ENCODE peak calls at places on chromosomes 4 and X, in seven cellular contexts. One of them, this sample, is unnamed.

GRCh38 chr4:24470681-24471622 is 113.4 kb downstream of the DHX15 start:
- DNase-seq in left ventricle myocardium inferior: peak; percentile 52
- DNase-seq in GM23248: peak; percentile 66
- DNase-seq in IMR-90: peak; percentile 43
- DNase-seq in right cardiac atrium: peak; percentile 78
- DNase-seq in left lung: peak; percentile 73
- DNase-seq in stomach: no peak
- DNase-seq in this sample: no peak

GRCh38 chrX:130825509-130825908 is 77.5 kb downstream of the ENOX2 start:
- DNase-seq in right cardiac atrium: no peak
- DNase-seq in stomach: no peak
- DNase-seq in GM23248: no peak
- DNase-seq in left ventricle myocardium inferior: no peak
- DNase-seq in IMR-90: no peak
- DNase-seq in left lung: no peak
- DNase-seq in this sample: no peak

GRCh38 chr4:189124149-189124758 is 816.4 kb upstream of the FRG1 start:
- DNase-seq in left lung: peak; percentile 55
- DNase-seq in GM23248: peak; percentile 49
- DNase-seq in stomach: peak; percentile 37
- DNase-seq in right cardiac atrium: peak; percentile 17
- DNase-seq in left ventricle myocardium inferior: no peak
- DNase-seq in IMR-90: peak; percentile 74
- DNase-seq in this sample: no peak

GRCh38 chr4:48905363-48906015 is 1.1 kb downstream of the OCIAD2 start:
- DNase-seq in left lung: no peak
- DNase-seq in right cardiac atrium: no peak
- DNase-seq in GM23248: peak; percentile 58
- DNase-seq in stomach: peak; percentile 31
- DNase-seq in left ventricle myocardium inferior: no peak
- DNase-seq in IMR-90: peak; percentile 61
- DNase-seq in this sample: no peak

GRCh38 chr4:138573246-138573645 is 331.1 kb upstream of the SLC7A11 start:
- DNase-seq in right cardiac atrium: no peak
- DNase-seq in left ventricle myocardium inferior: no peak
- DNase-seq in IMR-90: peak; percentile 23
- DNase-seq in GM23248: peak; percentile 46
- DNase-seq in stomach: no peak
- DNase-seq in left lung: no peak
- DNase-seq in this sample: no peak

GRCh38 chr4:128582319-128582948 is 227.1 kb upstream of the JADE1 start:
- DNase-seq in GM23248: no peak
- DNase-seq in stomach: no peak
- DNase-seq in IMR-90: peak; percentile 24
- DNase-seq in left lung: no peak
- DNase-seq in left ventricle myocardium inferior: no peak
- DNase-seq in right cardiac atrium: no peak
- DNase-seq in this sample: no peak

GRCh38 chrX:122501652-122502051 is 682.4 kb upstream of the GRIA3 start:
- DNase-seq in right cardiac atrium: no peak
- DNase-seq in IMR-90: no peak
- DNase-seq in GM23248: no peak
- DNase-seq in left ventricle myocardium inferior: no peak
- DNase-seq in left lung: no peak
- DNase-seq in stomach: no peak
- DNase-seq in this sample: no peak

GRCh38 chrX:57156397-57157049 is 19.3 kb upstream of the SPIN2A start:
- DNase-seq in right cardiac atrium: peak; percentile 51
- DNase-seq in left lung: no peak
- DNase-seq in left ventricle myocardium inferior: no peak
- DNase-seq in stomach: peak; percentile 37
- DNase-seq in GM23248: peak; percentile 56
- DNase-seq in IMR-90: peak; percentile 40
- DNase-seq in this sample: peak; percentile 62

GRCh38 chr4:186726440-186727148 is 2.9 kb upstream of the FAT1 start:
- DNase-seq in left ventricle myocardium inferior: peak; percentile 67
- DNase-seq in GM23248: peak; percentile 89
- DNase-seq in IMR-90: peak; percentile 80
- DNase-seq in stomach: peak; percentile 65
- DNase-seq in left lung: peak; percentile 83
- DNase-seq in right cardiac atrium: peak; percentile 88
- DNase-seq in this sample: peak; percentile 67

GRCh38 chr4:7964890-7965662 is 25.4 kb upstream of the AFAP1 start:
- DNase-seq in left ventricle myocardium inferior: peak; percentile 60
- DNase-seq in left lung: no peak
- DNase-seq in right cardiac atrium: peak; percentile 75
- DNase-seq in GM23248: peak; percentile 73
- DNase-seq in stomach: no peak
- DNase-seq in IMR-90: peak; percentile 71
- DNase-seq in this sample: no peak
- H3K4me1 ChIP-seq in left ventricle myocardium inferior: peaks cover 41% of the 10 kb centered on the region
- H3K4me1 ChIP-seq in left lung: peaks cover 52% of the 10 kb centered on the region
- H3K4me1 ChIP-seq in right cardiac atrium: peaks cover 11% of the 10 kb centered on the region
- H3K4me1 ChIP-seq in GM23248: peaks cover 34% of the 10 kb centered on the region
- H3K4me1 ChIP-seq in stomach: peaks cover 18% of the 10 kb centered on the region
- H3K4me1 ChIP-seq in IMR-90: peaks cover 25% of the 10 kb centered on the region
- H3K4me1 ChIP-seq in this sample: no peaks in the 10 kb centered on the region

GRCh38 chrX:153779891-153780677 is 757 bp upstream of the SRPK3 start:
- DNase-seq in stomach: no peak
- DNase-seq in IMR-90: no peak
- DNase-seq in GM23248: no peak
- DNase-seq in right cardiac atrium: peak; percentile 53
- DNase-seq in left ventricle myocardium inferior: no peak
- DNase-seq in left lung: no peak
- DNase-seq in this sample: no peak
- H3K4me3 ChIP-seq in stomach: no peak overlapping the region
- H3K4me3 ChIP-seq in IMR-90: no peak overlapping the region
- H3K4me3 ChIP-seq in GM23248: no peak overlapping the region
- H3K4me3 ChIP-seq in right cardiac atrium: no peak overlapping the region
- H3K4me3 ChIP-seq in left ventricle myocardium inferior: peak overlapping the region; percentile 59
- H3K4me3 ChIP-seq in left lung: no peak overlapping the region
- H3K4me3 ChIP-seq in this sample: no peak overlapping the region

GRCh38 chr4:183008492-183008891 is 90.6 kb upstream of the WWC2 start:
- DNase-seq in IMR-90: no peak
- DNase-seq in left ventricle myocardium inferior: no peak
- DNase-seq in stomach: no peak
- DNase-seq in GM23248: no peak
- DNase-seq in right cardiac atrium: no peak
- DNase-seq in left lung: no peak
- DNase-seq in this sample: no peak
- H3K27me3 ChIP-seq in IMR-90: peaks cover 38% of the 10 kb centered on the region
- H3K27me3 ChIP-seq in left ventricle myocardium inferior: peaks cover 87% of the 10 kb centered on the region
- H3K27me3 ChIP-seq in stomach: no peaks in the 10 kb centered on the region
- H3K27me3 ChIP-seq in GM23248: peaks cover 58% of the 10 kb centered on the region
- H3K27me3 ChIP-seq in right cardiac atrium: no peaks in the 10 kb centered on the region
- H3K27me3 ChIP-seq in left lung: peaks cover 11% of the 10 kb centered on the region
- H3K27me3 ChIP-seq in this sample: peaks cover 39% of the 10 kb centered on the region

GRCh38 chrX:13024911-13025454 is 19.4 kb downstream of the FAM9C start:
- DNase-seq in right cardiac atrium: no peak
- DNase-seq in left lung: no peak
- DNase-seq in stomach: no peak
- DNase-seq in GM23248: no peak
- DNase-seq in left ventricle myocardium inferior: no peak
- DNase-seq in IMR-90: no peak
- DNase-seq in this sample: no peak

GRCh38 chrX:13029341-13029740 is 15.1 kb downstream of the FAM9C start:
- DNase-seq in left ventricle myocardium inferior: peak; percentile 59
- DNase-seq in IMR-90: peak; percentile 43
- DNase-seq in left lung: no peak
- DNase-seq in right cardiac atrium: peak; percentile 78
- DNase-seq in GM23248: peak; percentile 48
- DNase-seq in stomach: peak; percentile 71
- DNase-seq in this sample: peak; percentile 17

GRCh38 chrX:13029831-13030771 is 14.3 kb downstream of the FAM9C start:
- DNase-seq in right cardiac atrium: no peak
- DNase-seq in left ventricle myocardium inferior: no peak
- DNase-seq in GM23248: peak; percentile 26
- DNase-seq in left lung: no peak
- DNase-seq in IMR-90: no peak
- DNase-seq in stomach: no peak
- DNase-seq in this sample: peak; percentile 85

GRCh38 chrX:13026877-13027652 is 17.4 kb downstream of the FAM9C start:
- DNase-seq in GM23248: no peak
- DNase-seq in right cardiac atrium: no peak
- DNase-seq in left lung: no peak
- DNase-seq in IMR-90: no peak
- DNase-seq in stomach: no peak
- DNase-seq in left ventricle myocardium inferior: no peak
- DNase-seq in this sample: no peak

DNA sequence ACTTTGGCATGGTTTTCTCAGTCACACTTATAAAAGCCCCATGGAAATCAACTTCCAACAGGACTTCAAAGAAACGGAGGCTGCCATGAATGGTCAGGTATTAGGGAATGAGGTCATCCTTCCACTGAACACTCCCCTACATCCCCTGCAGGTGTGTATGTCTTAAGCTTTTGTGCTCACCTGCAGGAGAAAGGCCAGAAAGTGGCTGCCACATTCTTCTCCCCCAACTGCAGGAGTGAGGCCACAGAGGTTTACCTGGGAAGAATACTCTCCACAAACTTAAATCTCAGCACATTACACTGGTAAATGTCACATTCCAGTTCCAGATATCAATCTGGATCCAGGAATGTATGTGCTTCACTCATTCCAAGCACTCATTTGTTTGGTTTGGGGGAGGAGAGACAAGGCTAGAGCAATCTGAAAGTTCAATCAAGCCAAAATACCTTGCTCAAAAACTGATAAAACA is 15.5 kb downstream of the FAM9C start:
- DNase-seq in left lung: no peak
- DNase-seq in stomach: no peak
- DNase-seq in IMR-90: no peak
- DNase-seq in left ventricle myocardium inferior: no peak
- DNase-seq in GM23248: no peak
- DNase-seq in right cardiac atrium: no peak
- DNase-seq in this sample: no peak
- H3K4me1 ChIP-seq in left lung: peaks cover 16% of the 10 kb centered on the region
- H3K4me1 ChIP-seq in stomach: peaks cover 17% of the 10 kb centered on the region
- H3K4me1 ChIP-seq in IMR-90: peaks cover 8% of the 10 kb centered on the region
- H3K4me1 ChIP-seq in left ventricle myocardium inferior: peaks cover 23% of the 10 kb centered on the region
- H3K4me1 ChIP-seq in GM23248: peaks cover 21% of the 10 kb centered on the region
- H3K4me1 ChIP-seq in right cardiac atrium: peaks cover 5% of the 10 kb centered on the region
- H3K4me1 ChIP-seq in this sample: peaks cover 24% of the 10 kb centered on the region

This sample was measured in HAP-1.